ENCODE peak calls at places on chromosomes 1 and 21, in four cellular contexts. K, A, M and O are unnamed samples. For H3K9me3, the result is how much of the 10 kb centered on the place peaks cover.

GRCh38 chr1:27934818-27935549 is at the start of gene SMPDL3B:
- DNase-seq in K (peak), A (no peak), M (no peak), O (no peak)

GRCh38 chr1:231390071-231390470 is 32.0 kb downstream of the EGLN1 start:
- DNase-seq in K (peak), A (no peak), M (no peak), O (no peak)

GRCh38 chr1:154186177-154186576 is 5.7 kb downstream of the TPM3 start:
- DNase-seq in K (peak), A (no peak), M (no peak), O (peak)

GRCh38 chr1:230424440-230425251 is 1.5 kb downstream of the PGBD5 start:
- DNase-seq in K (no peak), A (no peak), M (no peak), O (no peak)

GRCh38 chr1:36304521-36304920 is 1.6 kb upstream of the SH3D21 start:
- DNase-seq in K (no peak), A (no peak), M (no peak), O (no peak)

GRCh38 chr21:42532466-42533181 is 19.0 kb downstream of the SLC37A1 start:
- DNase-seq in K (no peak), A (peak), M (no peak), O (peak)

GRCh38 chr1:152906023-152906565 is 2.3 kb upstream of the IVL start:
- DNase-seq in K (peak), A (no peak), M (no peak), O (no peak)

GRCh38 chr1:24490101-24490781 is 12.4 kb upstream of the RCAN3 start:
- DNase-seq in K (no peak), A (no peak), M (no peak), O (no peak)

GRCh38 chr1:16088996-16089395 is 15.5 kb upstream of the FAM131C start:
- DNase-seq in K (peak), A (no peak), M (peak), O (no peak)

GRCh38 chr1:20847619-20848080 is 60.5 kb upstream of the HP1BP3 start:
- DNase-seq in K (peak), A (no peak), M (peak), O (no peak)

GRCh38 chr1:155844860-155845259 is 12.2 kb downstream of the GON4L start:
- DNase-seq in K (no peak), A (no peak), M (no peak), O (no peak)

GRCh38 chr1:10779201-10779600 is 17.2 kb downstream of the CASZ1 start:
- DNase-seq in K (peak), A (no peak), M (no peak), O (no peak)

GRCh38 chr1:204295666-204296065 is 64.1 kb downstream of the PLEKHA6 start:
- DNase-seq in K (no peak), A (peak), M (no peak), O (no peak)

GRCh38 chr21:22575165-22575584 is 1577.0 kb downstream of the NCAM2 start:
- DNase-seq in K (peak), A (no peak), M (no peak), O (no peak)

GRCh38 chr1:25718738-25719137 is 81.3 kb upstream of the SELENON start:
- DNase-seq in K (no peak), A (no peak), M (no peak), O (no peak)

GRCh38 chr1:84060781-84061180 is 61.8 kb upstream of the TTLL7 start:
- DNase-seq in K (no peak), A (no peak), M (no peak), O (no peak)

GRCh38 chr1:114164840-114165543 is 11.3 kb upstream of the SYT6 start:
- DNase-seq in K (no peak), A (no peak), M (no peak), O (no peak)

GRCh38 chr1:231606712-231607111 is 19.9 kb upstream of the DISC1 start:
- DNase-seq in K (peak), A (no peak), M (no peak), O (no peak)

GRCh38 chr21:46459356-46460112 is 843 bp downstream of the DIP2A start:
- DNase-seq in K (peak), A (peak), M (no peak), O (no peak)

GRCh38 chr1:215793210-215793609 is 226.1 kb downstream of the KCTD3 start:
- DNase-seq in K (peak), A (no peak), M (peak), O (no peak)

GRCh38 chr1:116460261-116460660 is 87.2 kb downstream of the ATP1A1 start:
- DNase-seq in K (no peak), A (no peak), M (no peak), O (no peak)

GRCh38 chr1:89538361-89538760 is 13.7 kb downstream of the LRRC8B start:
- DNase-seq in K (no peak), A (no peak), M (no peak), O (no peak)

GRCh38 chr1:18396247-18396646 is 84.5 kb upstream of the KLHDC7A start:
- DNase-seq in K (peak), A (no peak), M (no peak), O (no peak)

GRCh38 chr1:69320679-69321310 is 246.9 kb upstream of the LRRC7 start:
- DNase-seq in K (no peak), A (no peak), M (no peak), O (peak)

GRCh38 chr1:232627645-232628334 is 2.1 kb downstream of the SIPA1L2 start:
- DNase-seq in K (peak), A (no peak), M (no peak), O (peak)

GRCh38 chr1:232748910-232749368 is 56.3 kb upstream of the MAP10 start:
- DNase-seq in K (no peak), A (no peak), M (no peak), O (no peak)

GRCh38 chr1:15167386-15167785 is 13.8 kb downstream of the TMEM51 start:
- DNase-seq in K (peak), A (no peak), M (peak), O (no peak)

GRCh38 chr1:30693366-30693765 is 30.0 kb downstream of the MATN1 start:
- DNase-seq in K (no peak), A (no peak), M (no peak), O (no peak)

GRCh38 chr1:197838836-197839235 is 63.6 kb upstream of the DENND1B start:
- DNase-seq in K (peak), A (no peak), M (peak), O (no peak)

GRCh38 chr1:67743072-67743725 is 58.2 kb downstream of the GADD45A start:
- DNase-seq in K (no peak), A (no peak), M (no peak), O (no peak)

GRCh38 chr1:233238884-233239432 is 56.6 kb downstream of the PCNX2 start:
- DNase-seq in K (no peak), A (no peak), M (no peak), O (no peak)

GRCh38 chr1:180953791-180954721 is 41.4 kb downstream of the KIAA1614 start:
- DNase-seq in K (peak), A (peak), M (peak), O (peak)

GRCh38 chr1:174913225-174913903 is 86.4 kb upstream of the CACYBP start:
- DNase-seq in K (no peak), A (no peak), M (no peak), O (no peak)

GRCh38 chr1:224641030-224641429 is 24.9 kb downstream of the CNIH3 start:
- DNase-seq in K (peak), A (no peak), M (no peak), O (no peak)

GRCh38 chr1:211484738-211485479 is 7.1 kb downstream of the RD3 start:
- DNase-seq in K (no peak), A (no peak), M (no peak), O (no peak)

GRCh38 chr21:25171438-25171837 is 435.8 kb downstream of the MRPL39 start:
- DNase-seq in K (peak), A (no peak), M (no peak), O (no peak)

GRCh38 chr1:34781071-34781843 is at the start of gene GJB3:
- DNase-seq in K (peak), A (no peak), M (no peak), O (no peak)

GRCh38 chr1:1361982-1362423 is 3.6 kb upstream of the MXRA8 start:
- DNase-seq in K (no peak), A (peak), M (peak), O (no peak)

DNA sequence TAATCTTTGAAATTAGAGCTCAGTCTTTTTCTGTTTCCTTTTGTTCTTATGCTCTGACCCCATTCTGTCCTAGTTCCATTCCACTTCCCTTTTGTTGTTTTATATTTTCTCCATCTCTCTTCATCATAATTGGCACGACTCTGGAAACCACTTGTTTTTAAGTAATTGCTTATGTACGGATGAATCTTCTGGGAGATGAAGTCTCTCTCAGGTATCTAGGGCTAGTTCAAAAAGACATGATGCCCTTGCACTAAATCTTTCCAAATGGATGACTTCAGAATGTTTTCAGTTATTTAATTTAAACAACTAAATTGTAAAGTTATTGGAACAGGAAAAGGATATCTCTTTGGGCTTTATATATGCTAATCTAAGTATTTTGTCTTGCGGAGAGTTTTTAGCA is at the start of gene OR6F1:
- DNase-seq in K (no peak), A (no peak), M (no peak), O (no peak)
- H3K9me3 ChIP-seq in K (under half), A (under half), M (under half), O (under half)

GRCh38 chr1:246959944-246960693 is 28.4 kb upstream of the AHCTF1 start:
- DNase-seq in K (no peak), A (no peak), M (no peak), O (peak)
- H3K9me3 ChIP-seq in K (under half), A (under half), M (under half), O (under half)

DNA sequence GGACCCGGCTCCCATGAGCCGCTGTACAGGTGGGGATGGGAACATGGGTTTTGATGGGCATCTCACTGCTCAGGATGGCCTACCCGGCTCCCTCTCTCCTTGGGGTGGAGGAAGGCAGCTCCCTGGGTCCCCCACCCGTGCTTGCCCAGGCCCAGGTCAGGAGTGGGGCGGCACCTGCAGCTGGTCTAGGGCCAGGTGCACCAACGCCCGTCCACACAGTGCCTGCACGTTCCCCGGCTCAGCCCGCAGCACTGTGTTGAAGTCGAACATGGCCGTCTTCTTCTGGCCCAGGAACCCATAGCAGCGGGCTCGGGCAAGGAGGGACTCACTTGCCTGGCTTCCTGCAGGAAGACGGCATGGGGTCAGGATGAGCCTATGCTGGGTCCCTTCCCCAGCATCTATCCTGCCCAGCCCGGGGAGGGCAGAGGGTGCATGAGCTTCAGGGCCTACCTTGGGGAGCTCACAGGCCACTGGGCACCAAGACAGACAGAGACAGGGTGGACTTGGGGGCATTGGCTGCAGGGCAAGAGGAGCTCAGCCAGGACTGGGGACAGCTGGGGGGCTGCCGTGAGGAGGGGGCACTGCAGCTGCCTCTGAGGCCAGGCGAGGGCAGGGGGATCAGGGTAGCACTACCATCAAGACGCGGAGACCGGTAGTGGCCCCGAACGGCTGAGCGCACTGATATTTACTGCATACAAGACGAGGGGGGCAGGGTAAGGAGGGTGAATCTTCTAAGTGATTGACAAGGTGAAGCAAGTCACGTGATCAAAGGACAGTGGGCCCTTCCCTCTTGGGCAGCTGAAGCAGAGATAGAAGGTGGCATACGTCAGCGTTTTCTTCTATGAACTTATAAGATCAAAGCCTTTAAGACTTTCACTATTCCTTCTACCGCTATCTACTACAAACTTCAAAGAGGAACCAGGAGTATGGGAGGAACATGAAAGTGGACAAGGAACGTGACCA is 17.8 kb downstream of the TTC34 start:
- DNase-seq in K (no peak), A (no peak), M (no peak), O (no peak)
- H3K9me3 ChIP-seq in K (under half), A (under half), M (half or more), O (under half)

GRCh38 chr1:228302086-228302485 is 94.2 kb downstream of the OBSCN start:
- DNase-seq in K (no peak), A (no peak), M (no peak), O (no peak)

GRCh38 chr1:228299211-228299610 is 91.4 kb downstream of the OBSCN start:
- DNase-seq in K (no peak), A (no peak), M (no peak), O (no peak)

GRCh38 chr1:228297822-228298221 is 90.0 kb downstream of the OBSCN start:
- DNase-seq in K (no peak), A (peak), M (no peak), O (no peak)

GRCh38 chr1:228298471-228298870 is 90.6 kb downstream of the OBSCN start:
- DNase-seq in K (no peak), A (no peak), M (no peak), O (no peak)

DNA sequence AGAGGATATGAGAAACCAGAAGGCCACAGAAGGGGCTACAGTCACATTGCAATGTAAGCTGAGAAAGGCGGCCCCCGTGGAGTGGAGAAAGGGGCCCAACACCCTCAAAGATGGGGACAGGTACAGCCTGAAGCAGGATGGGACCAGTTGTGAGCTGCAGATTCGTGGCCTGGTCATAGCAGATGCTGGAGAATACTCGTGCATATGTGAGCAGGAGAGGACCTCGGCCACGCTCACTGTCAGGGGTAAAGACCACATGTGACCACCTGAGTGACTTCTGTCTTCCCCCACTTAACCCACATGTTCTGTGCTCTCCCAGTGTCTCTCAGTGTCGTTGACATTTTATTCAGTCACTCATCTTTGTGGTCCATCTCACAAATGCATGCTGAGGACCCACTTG is 92.1 kb downstream of the OBSCN start:
- DNase-seq in K (no peak), A (no peak), M (no peak), O (no peak)
- H3K9me3 ChIP-seq in K (under half), A (under half), M (under half), O (under half)